ENCODE peak calls at places on chromosomes 1 and 21, in five cellular contexts. T is AG04450, V is ascending aorta, D is B cell, Q is astrocyte. E is an unnamed sample.

GRCh38 chr1:83857108-83857507 is 141.8 kb downstream of the TTLL7 start:
- DNase-seq in T (no peak), V (no peak), D (peak), Q (peak), E (no peak)

GRCh38 chr1:12439083-12439482 is 178.9 kb downstream of the DHRS3 start:
- DNase-seq in T (no peak), V (no peak), D (no peak), Q (no peak), E (no peak)

GRCh38 chr21:29524055-29524454 is 225.3 kb downstream of the BACH1 start:
- DNase-seq in T (no peak), V (no peak), D (no peak), Q (no peak), E (no peak)

GRCh38 chr1:12384836-12385456 is 155.1 kb downstream of the VPS13D start:
- DNase-seq in T (no peak), V (no peak), D (no peak), Q (no peak), E (no peak)

GRCh38 chr1:214281902-214282695 is 1.1 kb downstream of the SMYD2 start:
- DNase-seq in T (peak), V (no peak), D (no peak), Q (peak), E (no peak)

GRCh38 chr1:224541072-224541790 is 74.9 kb upstream of the CNIH3 start:
- DNase-seq in T (no peak), V (no peak), D (no peak), Q (no peak), E (no peak)

GRCh38 chr1:224059897-224060462 is 53.9 kb upstream of the FBXO28 start:
- DNase-seq in T (no peak), V (no peak), D (no peak), Q (no peak), E (no peak)

GRCh38 chr1:4633346-4633745 is 21.1 kb upstream of the AJAP1 start:
- DNase-seq in T (no peak), V (no peak), D (no peak), Q (no peak), E (no peak)

GRCh38 chr1:157505481-157506272 is 46.6 kb downstream of the FCRL5 start:
- DNase-seq in T (peak), V (no peak), D (peak), Q (peak), E (peak)

GRCh38 chr1:154265586-154265985 is 6.8 kb upstream of the HAX1 start:
- DNase-seq in T (no peak), V (no peak), D (no peak), Q (no peak), E (no peak)

GRCh38 chr1:202198360-202198711 is 4.7 kb downstream of the LGR6 start:
- DNase-seq in T (no peak), V (no peak), D (no peak), Q (no peak), E (no peak)

GRCh38 chr1:110787328-110788071 is 85.4 kb upstream of the CD53 start:
- DNase-seq in T (no peak), V (no peak), D (peak), Q (no peak), E (peak)

GRCh38 chr21:14968821-14969220 is 96.0 kb downstream of the NRIP1 start:
- DNase-seq in T (no peak), V (no peak), D (no peak), Q (peak), E (no peak)

GRCh38 chr1:33661791-33662190 is 189.3 kb downstream of the ZSCAN20 start:
- DNase-seq in T (no peak), V (no peak), D (no peak), Q (no peak), E (no peak)

GRCh38 chr1:185720633-185721272 is 13.4 kb upstream of the HMCN1 start:
- DNase-seq in T (no peak), V (no peak), D (peak), Q (peak), E (no peak)

GRCh38 chr1:206674745-206675175 is 9.9 kb upstream of the MAPKAPK2 start:
- DNase-seq in T (peak), V (peak), D (no peak), Q (peak), E (no peak)

GRCh38 chr1:19210772-19211549 is 895 bp upstream of the UBR4 start:
- DNase-seq in T (no peak), V (no peak), D (no peak), Q (peak), E (peak)

GRCh38 chr1:65001238-65001792 is 35.0 kb upstream of the JAK1 start:
- DNase-seq in T (no peak), V (peak), D (peak), Q (peak), E (peak)

GRCh38 chr1:50497007-50497406 is 73.8 kb upstream of the DMRTA2 start:
- DNase-seq in T (no peak), V (no peak), D (no peak), Q (no peak), E (no peak)

GRCh38 chr1:161013104-161013590 is 7.8 kb downstream of the F11R start:
- DNase-seq in T (no peak), V (no peak), D (no peak), Q (no peak), E (no peak)

GRCh38 chr1:23936481-23937176 is 23.0 kb upstream of the PNRC2 start:
- DNase-seq in T (no peak), V (no peak), D (no peak), Q (no peak), E (no peak)

GRCh38 chr1:28249013-28249870 is 10.1 kb upstream of the SESN2 start:
- DNase-seq in T (no peak), V (no peak), D (no peak), Q (peak), E (no peak)

GRCh38 chr1:157312270-157312812 is 174.1 kb upstream of the ETV3 start:
- DNase-seq in T (no peak), V (no peak), D (no peak), Q (no peak), E (no peak)

GRCh38 chr1:201559679-201560162 is 20.8 kb downstream of the NAV1 start:
- DNase-seq in T (peak), V (no peak), D (peak), Q (peak), E (peak)

GRCh38 chr1:201756411-201756810 is 72.5 kb upstream of the IPO9 start:
- DNase-seq in T (no peak), V (no peak), D (no peak), Q (peak), E (no peak)

GRCh38 chr1:42753070-42753469 is 13.0 kb upstream of the CLDN19 start:
- DNase-seq in T (no peak), V (no peak), D (no peak), Q (peak), E (no peak)

GRCh38 chr21:17270234-17270633 is 242.6 kb upstream of the CXADR start:
- DNase-seq in T (peak), V (no peak), D (no peak), Q (peak), E (no peak)

GRCh38 chr1:99786751-99787501 is 20.5 kb upstream of the FRRS1 start:
- DNase-seq in T (no peak), V (no peak), D (peak), Q (no peak), E (peak)

GRCh38 chr1:113784104-113784779 is 25.0 kb upstream of the PHTF1 start:
- DNase-seq in T (no peak), V (no peak), D (no peak), Q (peak), E (peak)

GRCh38 chr1:172893146-172893841 is 157.4 kb downstream of the TNFSF18 start:
- DNase-seq in T (no peak), V (no peak), D (no peak), Q (peak), E (no peak)

GRCh38 chr1:233988963-233989696 is 84.7 kb downstream of the SLC35F3 start:
- DNase-seq in T (no peak), V (no peak), D (no peak), Q (no peak), E (no peak)

GRCh38 chr1:215568287-215568692 is 1.2 kb downstream of the KCTD3 start:
- DNase-seq in T (peak), V (no peak), D (peak), Q (peak), E (peak)

GRCh38 chr1:152654110-152654509 is 9.1 kb upstream of the LCE2D start:
- DNase-seq in T (no peak), V (no peak), D (peak), Q (no peak), E (peak)

GRCh38 chr1:164748253-164748899 is 189.4 kb downstream of the PBX1 start:
- DNase-seq in T (peak), V (no peak), D (no peak), Q (peak), E (no peak)

GRCh38 chr1:83901547-83902155 is 97.3 kb downstream of the TTLL7 start:
- DNase-seq in T (peak), V (no peak), D (no peak), Q (peak), E (no peak)

GRCh38 chr1:175130649-175131045 is 61.9 kb downstream of the KIAA0040 start:
- DNase-seq in T (no peak), V (no peak), D (no peak), Q (no peak), E (no peak)
- TF ChIP-seq CTCF in T (no peak), V (no peak), D (no peak), Q (no peak), E (no peak)

GRCh38 chr1:35386290-35386689 is 117.8 kb downstream of the ZMYM4 start:
- DNase-seq in T (no peak), V (no peak), D (no peak), Q (no peak), E (no peak)

GRCh38 chr1:35386954-35387353 is 118.4 kb downstream of the ZMYM4 start:
- DNase-seq in T (no peak), V (no peak), D (no peak), Q (no peak), E (no peak)

DNA sequence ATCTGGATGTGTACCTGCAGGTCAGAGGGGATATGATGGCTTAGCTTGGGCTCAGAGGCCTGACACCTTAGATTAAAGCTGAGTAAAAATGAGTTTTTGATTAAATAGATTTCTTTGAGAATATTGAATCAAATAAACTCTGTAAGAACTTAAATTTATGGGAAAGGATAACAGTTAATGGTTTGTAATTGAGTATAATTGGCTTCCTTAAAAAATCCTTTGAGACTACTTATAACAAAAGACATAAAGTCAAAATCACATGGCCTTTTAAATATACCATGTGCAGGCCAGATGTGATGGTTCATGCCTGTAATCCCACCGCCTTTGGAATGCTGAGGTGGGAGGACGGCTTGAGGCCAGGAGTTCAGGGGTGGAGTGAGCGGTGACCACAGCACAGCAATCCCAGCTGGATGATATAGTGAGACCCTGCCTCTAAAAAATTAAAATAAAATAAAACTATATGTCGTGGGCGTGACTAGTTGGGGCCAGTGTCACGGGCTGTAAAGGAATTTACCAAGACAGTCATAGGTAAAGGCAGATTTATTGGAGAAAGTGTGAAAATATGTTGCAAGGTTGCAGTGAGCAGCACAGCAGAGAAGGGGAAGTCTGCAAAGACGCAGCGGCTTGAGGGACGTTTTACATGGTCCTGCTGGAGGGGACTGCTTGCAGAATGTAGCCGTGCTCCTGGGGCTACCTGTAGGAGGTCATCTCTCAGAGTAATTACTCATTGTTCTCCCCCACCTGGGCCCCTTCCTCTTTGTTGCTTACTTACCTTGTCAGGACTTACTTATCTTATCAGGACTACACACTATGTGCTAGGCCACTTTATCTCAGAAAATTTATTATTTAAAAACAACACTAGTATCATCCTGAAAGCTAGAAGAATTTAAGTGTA is 122.3 kb downstream of the ZMYM4 start:
- DNase-seq in T (no peak), V (no peak), D (no peak), Q (peak), E (no peak)
- TF ChIP-seq CTCF in T (no peak), V (no peak), D (no peak), Q (no peak), E (no peak)

GRCh38 chr1:116036255-116036654 is 59.9 kb downstream of the SLC22A15 start:
- DNase-seq in T (no peak), V (no peak), D (no peak), Q (no peak), E (no peak)
- TF ChIP-seq CTCF in T (no peak), V (no peak), D (no peak), Q (no peak), E (no peak)

GRCh38 chr1:25197982-25198681 is 34.2 kb downstream of the SYF2 start:
- DNase-seq in T (no peak), V (no peak), D (no peak), Q (no peak), E (no peak)

GRCh38 chr1:25199876-25200620 is 32.3 kb downstream of the SYF2 start:
- DNase-seq in T (no peak), V (no peak), D (no peak), Q (no peak), E (no peak)

GRCh38 chr1:25197235-25197930 is 34.9 kb downstream of the SYF2 start:
- DNase-seq in T (no peak), V (no peak), D (no peak), Q (no peak), E (no peak)

GRCh38 chr1:25196830-25197229 is 35.5 kb downstream of the SYF2 start:
- DNase-seq in T (no peak), V (no peak), D (no peak), Q (no peak), E (no peak)

DNA sequence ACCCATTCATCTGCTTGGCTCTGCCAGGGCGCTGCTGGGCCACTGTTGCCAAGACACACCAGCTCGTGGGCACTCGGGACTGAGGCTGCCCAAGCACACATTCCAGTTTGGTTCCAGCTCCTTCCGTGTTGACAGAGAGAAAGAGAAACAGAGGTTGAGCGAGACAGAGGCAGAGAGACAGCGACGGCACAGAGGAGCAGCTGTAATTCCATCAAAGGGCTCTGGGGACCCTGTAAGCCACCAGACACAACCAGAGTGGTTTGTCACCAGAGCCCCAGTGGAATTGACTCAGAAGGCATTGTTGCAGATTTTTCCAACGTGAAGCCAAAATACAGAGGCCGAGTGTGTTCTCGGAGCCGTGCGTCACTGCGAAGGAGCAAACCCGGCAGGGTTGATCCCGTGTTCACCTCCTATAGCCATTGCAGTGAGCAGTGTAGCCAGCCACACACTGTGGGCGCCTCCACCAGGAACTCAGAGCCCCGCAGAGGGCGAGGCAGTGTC is 33.5 kb downstream of the SYF2 start:
- DNase-seq in T (no peak), V (no peak), D (no peak), Q (peak), E (no peak)
- TF ChIP-seq CTCF in T (no peak), V (no peak), D (no peak), Q (no peak), E (no peak)

DNA sequence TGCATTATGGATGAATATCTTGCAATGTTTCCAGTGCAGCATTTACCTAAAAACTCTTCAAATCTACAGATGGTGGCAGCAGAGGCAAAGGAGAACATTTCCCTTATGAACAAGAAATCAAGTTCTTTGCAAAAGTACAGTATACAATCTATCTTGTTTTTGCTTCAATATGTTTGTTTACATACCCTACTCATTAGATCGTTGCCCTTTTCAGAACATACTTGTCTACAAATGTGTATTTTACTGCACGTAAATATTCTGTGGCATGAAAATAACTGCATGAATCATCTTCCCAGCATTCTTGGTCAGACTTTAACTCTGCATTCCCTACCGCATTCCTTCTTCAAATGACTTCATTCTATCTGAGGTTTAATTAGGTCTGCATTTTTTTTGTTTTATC is 212.7 kb downstream of the ZP4 start:
- DNase-seq in T (peak), V (no peak), D (no peak), Q (peak), E (no peak)
- TF ChIP-seq CTCF in T (peak), V (no peak), D (no peak), Q (no peak), E (no peak)

GRCh38 chr1:184146202-184146601 is 94.7 kb downstream of the TSEN15 start:
- DNase-seq in T (no peak), V (no peak), D (no peak), Q (no peak), E (no peak)
- TF ChIP-seq CTCF in T (no peak), V (no peak), D (no peak), Q (no peak), E (no peak)

GRCh38 chr1:203480084-203480483 is 4.5 kb downstream of the PRELP start:
- DNase-seq in T (peak), V (no peak), D (no peak), Q (peak), E (no peak)
- TF ChIP-seq CTCF in T (peak), V (peak), D (no peak), Q (no peak), E (no peak)

GRCh38 chr1:5948681-5949005 is 43.6 kb downstream of the NPHP4 start:
- DNase-seq in T (no peak), V (no peak), D (no peak), Q (no peak), E (no peak)

GRCh38 chr1:5950994-5951749 is 41.1 kb downstream of the NPHP4 start:
- DNase-seq in T (no peak), V (no peak), D (no peak), Q (no peak), E (no peak)

GRCh38 chr1:5950201-5950895 is 41.9 kb downstream of the NPHP4 start:
- DNase-seq in T (no peak), V (no peak), D (no peak), Q (no peak), E (no peak)

GRCh38 chr1:5949074-5949760 is 43.0 kb downstream of the NPHP4 start:
- DNase-seq in T (no peak), V (no peak), D (no peak), Q (no peak), E (no peak)

GRCh38 chr1:5949761-5950100 is 42.5 kb downstream of the NPHP4 start:
- DNase-seq in T (no peak), V (no peak), D (no peak), Q (no peak), E (no peak)
- TF ChIP-seq CTCF in T (no peak), V (no peak), D (no peak), Q (no peak), E (no peak)

GRCh38 chr1:6279721-6280383 is 19.0 kb upstream of the GPR153 start:
- DNase-seq in T (no peak), V (no peak), D (no peak), Q (no peak), E (no peak)

GRCh38 chr1:6281511-6282402 is 20.9 kb upstream of the GPR153 start:
- DNase-seq in T (no peak), V (no peak), D (no peak), Q (no peak), E (no peak)

GRCh38 chr1:6282577-6283270 is 21.8 kb upstream of the GPR153 start:
- DNase-seq in T (no peak), V (no peak), D (no peak), Q (no peak), E (no peak)

GRCh38 chr1:6279066-6279465 is 18.2 kb upstream of the GPR153 start:
- DNase-seq in T (no peak), V (no peak), D (no peak), Q (no peak), E (no peak)

DNA sequence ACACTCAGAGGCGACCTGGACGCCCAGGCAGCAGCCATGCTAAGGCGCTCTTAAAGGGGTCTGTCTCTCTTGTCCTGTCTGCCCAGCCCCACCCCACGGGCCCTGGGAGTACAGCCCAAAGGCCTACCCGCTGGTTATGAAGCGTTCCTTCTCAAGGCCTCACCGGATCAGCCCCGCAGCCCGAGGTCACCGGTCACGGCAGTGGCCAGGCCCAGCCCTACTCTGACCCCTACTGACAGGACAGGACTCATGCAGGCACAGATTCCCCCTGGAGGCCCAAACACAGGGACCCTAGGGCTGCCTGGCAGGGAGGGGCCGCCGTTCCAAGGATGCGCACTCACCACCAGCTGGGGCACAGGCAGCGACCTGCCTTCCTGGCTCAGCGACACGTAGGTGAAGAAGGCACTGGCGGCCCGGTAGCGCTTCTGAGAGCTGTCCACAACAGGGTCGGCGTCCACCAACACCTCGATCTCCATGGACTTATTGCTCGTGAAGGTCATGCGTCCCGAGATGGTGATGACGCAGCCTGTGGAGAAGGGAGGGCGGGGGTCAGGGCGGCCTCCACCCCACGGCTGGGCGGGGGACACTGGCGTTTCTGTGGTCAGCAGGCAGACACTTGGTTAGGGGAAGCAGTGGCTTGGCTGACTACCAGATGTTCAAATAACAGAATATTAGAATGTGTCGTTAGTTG is 20.0 kb upstream of the GPR153 start:
- DNase-seq in T (no peak), V (no peak), D (no peak), Q (no peak), E (no peak)
- TF ChIP-seq CTCF in T (peak), V (no peak), D (no peak), Q (no peak), E (no peak)